ENCODE peak calls at places on chromosome 2, in seven cellular contexts. J, B, L, F, D, W and P are unnamed samples.

GRCh38 chr2:138502253-138503086 is 900 bp downstream of the SPOPL start:
- DNase-seq in D (peak), F (no peak), J (no peak), L (no peak), B (no peak), W (peak), P (no peak)

GRCh38 chr2:112155331-112156151 is 17.4 kb downstream of the FBLN7 start:
- DNase-seq in F (peak), L (no peak), J (no peak), B (peak), W (no peak), D (peak), P (no peak)

GRCh38 chr2:80117401-80117800 is 187.2 kb downstream of the LRRTM1 start:
- DNase-seq in W (no peak), L (no peak), B (no peak), J (no peak), F (no peak), D (no peak), P (no peak)

GRCh38 chr2:46555011-46555410 is 75.6 kb downstream of the TMEM247 start:
- DNase-seq in D (no peak), B (peak), J (no peak), W (no peak), L (no peak), F (no peak), P (no peak)

GRCh38 chr2:222424281-222424728 is at the start of gene SGPP2:
- DNase-seq in B (no peak), L (no peak), J (peak), D (peak), F (no peak), W (peak), P (peak)

GRCh38 chr2:219418155-219418569 is at the start of gene DES:
- DNase-seq in B (no peak), F (no peak), W (no peak), L (no peak), J (no peak), D (no peak), P (no peak)

GRCh38 chr2:175233135-175233719 is 51.7 kb upstream of the ATP5MC3 start:
- DNase-seq in D (no peak), L (peak), W (no peak), F (no peak), J (peak), B (no peak), P (no peak)

GRCh38 chr2:43169987-43170732 is 56.2 kb downstream of the ZFP36L2 start:
- DNase-seq in W (no peak), L (no peak), D (peak), B (peak), F (no peak), J (no peak), P (no peak)